ENCODE peak calls at places on chromosomes 1 and 21, in nine cellular contexts. One of them, this sample, is unnamed.

GRCh38 chr1:1401457-1402010 is 2.4 kb upstream of the CCNL2 start:
- DNase-seq in esophagus squamous epithelium: no peak
- DNase-seq in transverse colon: no peak
- DNase-seq in vagina: no peak
- DNase-seq in pancreas: no peak
- DNase-seq in tibial artery: no peak
- DNase-seq in left ventricle myocardium inferior: no peak
- DNase-seq in kidney: no peak
- DNase-seq in BE2C: no peak
- DNase-seq in this sample: no peak

GRCh38 chr1:184296466-184297243 is 90.2 kb upstream of the C1orf21 start:
- DNase-seq in pancreas: peak; percentile 76
- DNase-seq in BE2C: peak; percentile 73
- DNase-seq in kidney: peak; percentile 90
- DNase-seq in vagina: no peak
- DNase-seq in tibial artery: peak; percentile 90
- DNase-seq in transverse colon: peak; percentile 73
- DNase-seq in esophagus squamous epithelium: no peak
- DNase-seq in left ventricle myocardium inferior: peak; percentile 92
- DNase-seq in this sample: no peak

GRCh38 chr1:203316626-203317093 is 11.3 kb downstream of the BTG2 start:
- DNase-seq in BE2C: peak; percentile 63
- DNase-seq in vagina: no peak
- DNase-seq in pancreas: no peak
- DNase-seq in kidney: no peak
- DNase-seq in transverse colon: peak; percentile 73
- DNase-seq in tibial artery: no peak
- DNase-seq in esophagus squamous epithelium: no peak
- DNase-seq in left ventricle myocardium inferior: no peak
- DNase-seq in this sample: no peak

GRCh38 chr21:38467369-38467768 is 30.9 kb downstream of the ERG start:
- DNase-seq in BE2C: no peak
- DNase-seq in esophagus squamous epithelium: no peak
- DNase-seq in kidney: no peak
- DNase-seq in pancreas: no peak
- DNase-seq in tibial artery: no peak
- DNase-seq in vagina: no peak
- DNase-seq in left ventricle myocardium inferior: no peak
- DNase-seq in transverse colon: no peak
- DNase-seq in this sample: no peak

GRCh38 chr1:154306151-154306550 is 14.7 kb upstream of the AQP10 start:
- DNase-seq in transverse colon: no peak
- DNase-seq in tibial artery: no peak
- DNase-seq in BE2C: no peak
- DNase-seq in esophagus squamous epithelium: no peak
- DNase-seq in vagina: no peak
- DNase-seq in kidney: no peak
- DNase-seq in pancreas: no peak
- DNase-seq in left ventricle myocardium inferior: no peak
- DNase-seq in this sample: no peak

GRCh38 chr1:221099747-221100146 is 220.5 kb downstream of the HLX start:
- DNase-seq in esophagus squamous epithelium: no peak
- DNase-seq in BE2C: no peak
- DNase-seq in tibial artery: no peak
- DNase-seq in left ventricle myocardium inferior: no peak
- DNase-seq in kidney: no peak
- DNase-seq in pancreas: no peak
- DNase-seq in transverse colon: no peak
- DNase-seq in vagina: no peak
- DNase-seq in this sample: no peak

GRCh38 chr1:32525661-32526444 is 13.4 kb upstream of the ZBTB8A start:
- DNase-seq in esophagus squamous epithelium: no peak
- DNase-seq in pancreas: no peak
- DNase-seq in transverse colon: no peak
- DNase-seq in BE2C: no peak
- DNase-seq in left ventricle myocardium inferior: no peak
- DNase-seq in vagina: no peak
- DNase-seq in tibial artery: peak; percentile 23
- DNase-seq in kidney: no peak
- DNase-seq in this sample: no peak

GRCh38 chr1:8113257-8114220 is 87.4 kb upstream of the ERRFI1 start:
- DNase-seq in pancreas: no peak
- DNase-seq in transverse colon: no peak
- DNase-seq in tibial artery: peak; percentile 61
- DNase-seq in esophagus squamous epithelium: no peak
- DNase-seq in kidney: no peak
- DNase-seq in vagina: no peak
- DNase-seq in BE2C: no peak
- DNase-seq in left ventricle myocardium inferior: no peak
- DNase-seq in this sample: no peak

GRCh38 chr1:161421456-161421855 is 53.8 kb upstream of the CFAP126 start:
- DNase-seq in left ventricle myocardium inferior: no peak
- DNase-seq in transverse colon: no peak
- DNase-seq in kidney: no peak
- DNase-seq in vagina: no peak
- DNase-seq in BE2C: no peak
- DNase-seq in tibial artery: no peak
- DNase-seq in esophagus squamous epithelium: no peak
- DNase-seq in pancreas: no peak
- DNase-seq in this sample: no peak

GRCh38 chr1:44212355-44213221 is 683 bp upstream of the DMAP1 start:
- DNase-seq in kidney: no peak
- DNase-seq in left ventricle myocardium inferior: no peak
- DNase-seq in BE2C: no peak
- DNase-seq in transverse colon: no peak
- DNase-seq in vagina: no peak
- DNase-seq in esophagus squamous epithelium: no peak
- DNase-seq in pancreas: no peak
- DNase-seq in tibial artery: no peak
- DNase-seq in this sample: no peak

GRCh38 chr1:228399531-228400236 is 7.0 kb downstream of the TRIM11 start:
- DNase-seq in esophagus squamous epithelium: no peak
- DNase-seq in transverse colon: no peak
- DNase-seq in vagina: no peak
- DNase-seq in BE2C: no peak
- DNase-seq in tibial artery: peak; percentile 47
- DNase-seq in pancreas: peak; percentile 42
- DNase-seq in left ventricle myocardium inferior: no peak
- DNase-seq in kidney: peak; percentile 46
- DNase-seq in this sample: no peak

GRCh38 chr1:65615859-65616258 is 176.8 kb upstream of the PDE4B start:
- DNase-seq in esophagus squamous epithelium: no peak
- DNase-seq in left ventricle myocardium inferior: no peak
- DNase-seq in BE2C: no peak
- DNase-seq in transverse colon: no peak
- DNase-seq in tibial artery: no peak
- DNase-seq in kidney: no peak
- DNase-seq in vagina: no peak
- DNase-seq in pancreas: no peak
- DNase-seq in this sample: no peak

GRCh38 chr21:38982096-38982495 is 176.4 kb downstream of the ETS2 start:
- DNase-seq in tibial artery: no peak
- DNase-seq in transverse colon: no peak
- DNase-seq in BE2C: no peak
- DNase-seq in vagina: no peak
- DNase-seq in kidney: no peak
- DNase-seq in pancreas: no peak
- DNase-seq in left ventricle myocardium inferior: no peak
- DNase-seq in esophagus squamous epithelium: no peak
- DNase-seq in this sample: no peak

GRCh38 chr1:53732912-53733317 is 6.0 kb downstream of the GLIS1 start:
- DNase-seq in kidney: no peak
- DNase-seq in BE2C: no peak
- DNase-seq in vagina: no peak
- DNase-seq in pancreas: no peak
- DNase-seq in tibial artery: no peak
- DNase-seq in transverse colon: no peak
- DNase-seq in left ventricle myocardium inferior: no peak
- DNase-seq in esophagus squamous epithelium: no peak
- DNase-seq in this sample: no peak

GRCh38 chr1:53731201-53731600 is 7.8 kb downstream of the GLIS1 start:
- DNase-seq in left ventricle myocardium inferior: no peak
- DNase-seq in esophagus squamous epithelium: no peak
- DNase-seq in transverse colon: no peak
- DNase-seq in BE2C: no peak
- DNase-seq in pancreas: no peak
- DNase-seq in tibial artery: no peak
- DNase-seq in kidney: no peak
- DNase-seq in vagina: no peak
- DNase-seq in this sample: no peak

GRCh38 chr1:53731779-53732305 is 7.1 kb downstream of the GLIS1 start:
- DNase-seq in BE2C: no peak
- DNase-seq in tibial artery: no peak
- DNase-seq in vagina: no peak
- DNase-seq in esophagus squamous epithelium: no peak
- DNase-seq in pancreas: no peak
- DNase-seq in left ventricle myocardium inferior: no peak
- DNase-seq in kidney: no peak
- DNase-seq in transverse colon: no peak
- DNase-seq in this sample: no peak

GRCh38 chr1:53733447-53733931 is 5.5 kb downstream of the GLIS1 start:
- DNase-seq in tibial artery: no peak
- DNase-seq in vagina: no peak
- DNase-seq in kidney: no peak
- DNase-seq in esophagus squamous epithelium: no peak
- DNase-seq in transverse colon: no peak
- DNase-seq in BE2C: no peak
- DNase-seq in pancreas: no peak
- DNase-seq in left ventricle myocardium inferior: no peak
- DNase-seq in this sample: no peak

GRCh38 chr1:53732409-53732808 is 6.6 kb downstream of the GLIS1 start:
- DNase-seq in esophagus squamous epithelium: no peak
- DNase-seq in pancreas: no peak
- DNase-seq in vagina: no peak
- DNase-seq in transverse colon: no peak
- DNase-seq in kidney: no peak
- DNase-seq in BE2C: no peak
- DNase-seq in left ventricle myocardium inferior: no peak
- DNase-seq in tibial artery: no peak
- DNase-seq in this sample: no peak
- H3K4me1 ChIP-seq in esophagus squamous epithelium: peaks cover 5% of the 10 kb centered on the region
- H3K4me1 ChIP-seq in pancreas: no peaks in the 10 kb centered on the region
- H3K4me1 ChIP-seq in vagina: peaks cover 9% of the 10 kb centered on the region
- H3K4me1 ChIP-seq in transverse colon: peaks cover under 1% of the 10 kb centered on the region
- H3K4me1 ChIP-seq in kidney: peaks cover 20% of the 10 kb centered on the region
- H3K4me1 ChIP-seq in BE2C: no peaks in the 10 kb centered on the region
- H3K4me1 ChIP-seq in left ventricle myocardium inferior: no peaks in the 10 kb centered on the region
- H3K4me1 ChIP-seq in tibial artery: no peaks in the 10 kb centered on the region
- H3K4me1 ChIP-seq in this sample: no peaks in the 10 kb centered on the region

GRCh38 chr1:31422505-31423319 is 9.7 kb downstream of the SERINC2 start:
- DNase-seq in transverse colon: peak; percentile 86
- DNase-seq in pancreas: peak; percentile 89
- DNase-seq in kidney: peak; percentile 87
- DNase-seq in vagina: no peak
- DNase-seq in esophagus squamous epithelium: no peak
- DNase-seq in BE2C: peak; percentile 58
- DNase-seq in tibial artery: peak; percentile 73
- DNase-seq in left ventricle myocardium inferior: peak; percentile 49
- DNase-seq in this sample: peak; percentile 81

GRCh38 chr1:31421404-31422040 is 8.5 kb downstream of the SERINC2 start:
- DNase-seq in vagina: no peak
- DNase-seq in pancreas: peak; percentile 46
- DNase-seq in transverse colon: no peak
- DNase-seq in BE2C: peak; percentile 32
- DNase-seq in kidney: no peak
- DNase-seq in esophagus squamous epithelium: no peak
- DNase-seq in left ventricle myocardium inferior: no peak
- DNase-seq in tibial artery: no peak
- DNase-seq in this sample: no peak

GRCh38 chr1:31425301-31426081 is 12.5 kb downstream of the SERINC2 start:
- DNase-seq in kidney: peak; percentile 23
- DNase-seq in BE2C: no peak
- DNase-seq in transverse colon: no peak
- DNase-seq in tibial artery: no peak
- DNase-seq in vagina: no peak
- DNase-seq in pancreas: peak; percentile 54
- DNase-seq in esophagus squamous epithelium: no peak
- DNase-seq in left ventricle myocardium inferior: no peak
- DNase-seq in this sample: no peak

GRCh38 chr1:31424568-31424967 is 11.6 kb downstream of the SERINC2 start:
- DNase-seq in tibial artery: no peak
- DNase-seq in esophagus squamous epithelium: no peak
- DNase-seq in kidney: no peak
- DNase-seq in BE2C: no peak
- DNase-seq in pancreas: no peak
- DNase-seq in transverse colon: no peak
- DNase-seq in left ventricle myocardium inferior: no peak
- DNase-seq in vagina: no peak
- DNase-seq in this sample: no peak

DNA sequence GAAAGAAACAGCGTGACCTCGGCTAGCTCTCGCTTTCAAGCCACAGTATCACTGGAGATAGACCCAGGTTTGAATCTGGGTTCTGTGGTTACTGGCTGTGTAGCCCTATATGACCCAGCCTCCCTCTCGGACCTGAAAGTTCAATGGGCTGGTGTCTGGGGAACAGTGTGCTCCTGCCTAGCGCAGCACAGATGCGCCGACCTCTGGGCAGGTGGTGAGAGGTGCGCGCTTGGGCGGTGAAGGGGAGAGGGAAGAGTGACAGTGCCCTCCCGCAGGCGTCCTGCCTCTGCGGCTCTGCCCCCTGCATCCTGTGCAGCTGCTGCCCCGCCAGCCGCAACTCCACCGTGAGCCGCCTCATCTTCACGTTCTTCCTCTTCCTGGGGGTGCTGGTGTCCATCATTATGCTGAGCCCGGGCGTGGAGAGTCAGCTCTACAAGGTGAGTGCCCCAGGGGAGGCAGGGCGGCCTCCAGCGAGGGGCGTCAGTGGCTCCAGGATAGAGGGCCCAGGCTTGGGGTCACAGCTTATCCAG is 10.5 kb downstream of the SERINC2 start:
- DNase-seq in transverse colon: peak; percentile 40
- DNase-seq in BE2C: no peak
- DNase-seq in tibial artery: no peak
- DNase-seq in kidney: no peak
- DNase-seq in pancreas: peak; percentile 41
- DNase-seq in left ventricle myocardium inferior: no peak
- DNase-seq in esophagus squamous epithelium: no peak
- DNase-seq in vagina: no peak
- DNase-seq in this sample: no peak
- H3K4me3 ChIP-seq in transverse colon: no peak overlapping the region
- H3K4me3 ChIP-seq in BE2C: no peak overlapping the region
- H3K4me3 ChIP-seq in tibial artery: no peak overlapping the region
- H3K4me3 ChIP-seq in kidney: no peak overlapping the region
- H3K4me3 ChIP-seq in pancreas: no peak overlapping the region
- H3K4me3 ChIP-seq in left ventricle myocardium inferior: no peak overlapping the region
- H3K4me3 ChIP-seq in esophagus squamous epithelium: no peak overlapping the region
- H3K4me3 ChIP-seq in vagina: no peak overlapping the region
- H3K4me3 ChIP-seq in this sample: no peak overlapping the region

GRCh38 chr1:11787804-11788436 is 17.8 kb downstream of the MTHFR start:
- DNase-seq in tibial artery: no peak
- DNase-seq in vagina: no peak
- DNase-seq in kidney: no peak
- DNase-seq in pancreas: no peak
- DNase-seq in BE2C: no peak
- DNase-seq in left ventricle myocardium inferior: no peak
- DNase-seq in transverse colon: no peak
- DNase-seq in esophagus squamous epithelium: no peak
- DNase-seq in this sample: no peak
- H3K4me1 ChIP-seq in tibial artery: peaks cover 64% of the 10 kb centered on the region
- H3K4me1 ChIP-seq in vagina: peaks cover 80% of the 10 kb centered on the region
- H3K4me1 ChIP-seq in kidney: peaks cover 41% of the 10 kb centered on the region
- H3K4me1 ChIP-seq in pancreas: peaks cover 10% of the 10 kb centered on the region
- H3K4me1 ChIP-seq in BE2C: no peaks in the 10 kb centered on the region
- H3K4me1 ChIP-seq in left ventricle myocardium inferior: peaks cover 85% of the 10 kb centered on the region
- H3K4me1 ChIP-seq in transverse colon: peaks cover 66% of the 10 kb centered on the region
- H3K4me1 ChIP-seq in esophagus squamous epithelium: peaks cover 85% of the 10 kb centered on the region
- H3K4me1 ChIP-seq in this sample: peaks cover 2% of the 10 kb centered on the region

GRCh38 chr1:217138839-217139466 is 415.7 kb upstream of the ESRRG start:
- DNase-seq in left ventricle myocardium inferior: no peak
- DNase-seq in BE2C: no peak
- DNase-seq in tibial artery: no peak
- DNase-seq in transverse colon: no peak
- DNase-seq in kidney: peak; percentile 45
- DNase-seq in pancreas: no peak
- DNase-seq in vagina: no peak
- DNase-seq in esophagus squamous epithelium: no peak
- DNase-seq in this sample: no peak
- H3K4me3 ChIP-seq in left ventricle myocardium inferior: peak overlapping the region; percentile 56
- H3K4me3 ChIP-seq in BE2C: no peak overlapping the region
- H3K4me3 ChIP-seq in tibial artery: no peak overlapping the region
- H3K4me3 ChIP-seq in transverse colon: no peak overlapping the region
- H3K4me3 ChIP-seq in kidney: peak overlapping the region; percentile 50
- H3K4me3 ChIP-seq in pancreas: peak overlapping the region; percentile 25
- H3K4me3 ChIP-seq in vagina: no peak overlapping the region
- H3K4me3 ChIP-seq in esophagus squamous epithelium: no peak overlapping the region
- H3K4me3 ChIP-seq in this sample: no peak overlapping the region